ENCODE peak calls at places on chromosomes 1 and 21, in seven cellular contexts. Q is ACHN, S is C1 segment of cervical spinal cord, B is NCI-H1417, F is NCI-H1105, I is RPMI8226, C is DMS 273 treated with DMSO at 0.1 percent for 48 hours. M is an unnamed sample.

GRCh38 chr1:160821627-160822026 is 25.7 kb downstream of the LY9 start:
- DNase-seq in C (no peak), S (no peak), Q (no peak), I (no peak), F (no peak), B (peak; percentile 4), M (no peak)

GRCh38 chr21:40845621-40846020 is 1.3 kb downstream of the DSCAM start:
- DNase-seq in C (no peak), I (no peak), S (no peak), F (no peak), Q (no peak), B (peak; percentile 55), M (no peak)

GRCh38 chr1:228277491-228278431 is 69.9 kb downstream of the OBSCN start:
- DNase-seq in B (no peak), F (no peak), I (no peak), Q (no peak), S (no peak), C (no peak), M (no peak)

GRCh38 chr1:6473974-6474814 is 8.2 kb upstream of the TNFRSF25 start:
- DNase-seq in F (peak; percentile 90), Q (no peak), I (no peak), B (peak; percentile 94), S (no peak), C (no peak), M (no peak)

GRCh38 chr1:116485071-116485735 is 85.6 kb downstream of the CD58 start:
- DNase-seq in Q (peak; percentile 67), S (peak; percentile 66), I (peak; percentile 72), B (peak; percentile 95), F (peak; percentile 82), C (peak; percentile 17), M (peak; percentile 95)

GRCh38 chr1:57164584-57164983 is 198.8 kb upstream of the C8B start:
- DNase-seq in C (no peak), B (no peak), F (no peak), Q (no peak), I (no peak), S (no peak), M (no peak)

GRCh38 chr1:31598980-31599379 is 18.5 kb upstream of the HCRTR1 start:
- DNase-seq in S (no peak), Q (no peak), I (no peak), F (no peak), B (no peak), C (no peak), M (no peak)

GRCh38 chr1:5844442-5844841 is 147.8 kb downstream of the NPHP4 start:
- DNase-seq in B (no peak), F (no peak), C (no peak), I (no peak), S (no peak), Q (no peak), M (no peak)

GRCh38 chr1:181936768-181937581 is 124.5 kb downstream of the ZNF648 start:
- DNase-seq in F (peak; percentile 82), Q (peak; percentile 74), C (peak; percentile 12), I (peak; percentile 74), S (peak; percentile 19), B (peak; percentile 97), M (peak; percentile 88)

GRCh38 chr1:231924183-231924582 is 297.6 kb downstream of the DISC1 start:
- DNase-seq in B (peak; percentile 87), C (no peak), Q (no peak), F (no peak), S (no peak), I (no peak), M (peak; percentile 56)

GRCh38 chr1:156898151-156898550 is 4.6 kb downstream of the PEAR1 start:
- DNase-seq in S (no peak), Q (peak; percentile 81), I (no peak), B (no peak), C (no peak), F (no peak), M (peak; percentile 84)

GRCh38 chr1:116458695-116459094 is 85.7 kb downstream of the ATP1A1 start:
- DNase-seq in Q (no peak), B (no peak), I (no peak), S (no peak), F (no peak), C (no peak), M (no peak)

GRCh38 chr1:165056914-165057313 is 299.6 kb downstream of the LMX1A start:
- DNase-seq in F (no peak), S (no peak), I (no peak), C (no peak), Q (no peak), B (peak; percentile 15), M (peak; percentile 25)

GRCh38 chr1:180563013-180563827 is 4.5 kb downstream of the OVAAL start:
- DNase-seq in F (no peak), Q (peak; percentile 23), I (no peak), B (no peak), S (no peak), C (no peak), M (no peak)

GRCh38 chr1:117675907-117676430 is 70.1 kb downstream of the TENT5C start:
- DNase-seq in S (no peak), Q (no peak), B (no peak), I (no peak), F (no peak), C (no peak), M (no peak)

GRCh38 chr1:244968431-244968830 is 104.1 kb upstream of the HNRNPU start:
- DNase-seq in B (peak; percentile 50), Q (no peak), I (no peak), S (no peak), F (no peak), C (no peak), M (peak; percentile 50)

GRCh38 chr1:109312246-109312645 is 5.4 kb upstream of the MYBPHL start:
- DNase-seq in F (no peak), I (no peak), S (no peak), C (peak; percentile 61), B (no peak), Q (no peak), M (no peak)

GRCh38 chr1:59556802-59557548 is 257.8 kb upstream of the HOOK1 start:
- DNase-seq in C (no peak), S (no peak), Q (no peak), F (no peak), I (no peak), B (no peak), M (peak; percentile 92)

GRCh38 chr1:12112711-12113161 is 49.6 kb downstream of the TNFRSF8 start:
- DNase-seq in C (no peak), B (no peak), Q (no peak), F (no peak), I (no peak), S (no peak), M (no peak)

GRCh38 chr1:48493970-48494769 is 22.2 kb upstream of the SPATA6 start:
- DNase-seq in Q (no peak), C (no peak), S (peak; percentile 33), I (peak; percentile 85), B (no peak), F (no peak), M (peak; percentile 82)

GRCh38 chr1:205013683-205014367 is 29.2 kb upstream of the CNTN2 start:
- DNase-seq in S (peak; percentile 25), Q (no peak), I (peak; percentile 69), F (peak; percentile 67), B (peak; percentile 47), C (peak; percentile 36), M (peak; percentile 75)

GRCh38 chr1:45569962-45570581 is 13.8 kb upstream of the NASP start:
- DNase-seq in C (peak; percentile 47), F (peak; percentile 56), S (peak; percentile 23), B (peak; percentile 82), I (peak; percentile 76), Q (peak; percentile 64), M (peak; percentile 80)

GRCh38 chr1:79517425-79518219 is 511.1 kb upstream of the ADGRL4 start:
- DNase-seq in Q (no peak), F (no peak), C (no peak), S (no peak), B (no peak), I (no peak), M (no peak)

GRCh38 chr1:63124666-63125191 is 197.6 kb upstream of the FOXD3 start:
- DNase-seq in S (no peak), I (peak; percentile 24), C (no peak), F (no peak), B (no peak), Q (peak; percentile 60), M (peak; percentile 5)

GRCh38 chr1:201149400-201149799 is 4.9 kb downstream of the TMEM9 start:
- DNase-seq in I (peak; percentile 54), B (peak; percentile 65), Q (peak; percentile 72), S (no peak), F (peak; percentile 33), C (peak; percentile 10), M (peak; percentile 75)

M was measured in left kidney.